ENCODE peak calls at places on chromosomes 16 and 17, in five cellular contexts. One of them, this sample, is unnamed. For H3K4me1, the result is how much of the 10 kb centered on the place peaks cover.

GRCh38 chr17:15258113-15258512 is 7.0 kb downstream of the PMP22 start:
- DNase-seq in CD8-positive, alpha-beta T cell: no peak
- DNase-seq in uterus: no peak
- DNase-seq in Peyer's patch: no peak
- DNase-seq in PC-9: no peak
- DNase-seq in this sample: no peak

GRCh38 chr17:49968380-49969133 is 433 bp upstream of the DLX4 start:
- DNase-seq in CD8-positive, alpha-beta T cell: peak
- DNase-seq in uterus: peak
- DNase-seq in Peyer's patch: peak
- DNase-seq in PC-9: peak
- DNase-seq in this sample: peak

GRCh38 chr17:50817142-50817751 is 18.1 kb upstream of the WFIKKN2 start:
- DNase-seq in CD8-positive, alpha-beta T cell: peak
- DNase-seq in uterus: peak
- DNase-seq in Peyer's patch: peak
- DNase-seq in PC-9: peak
- DNase-seq in this sample: no peak

GRCh38 chr17:68455756-68456528 is 1.4 kb downstream of the WIPI1 start:
- DNase-seq in CD8-positive, alpha-beta T cell: no peak
- DNase-seq in uterus: no peak
- DNase-seq in Peyer's patch: no peak
- DNase-seq in PC-9: peak
- DNase-seq in this sample: no peak

GRCh38 chr16:11254913-11255736 is 879 bp downstream of the SOCS1 start:
- DNase-seq in CD8-positive, alpha-beta T cell: peak
- DNase-seq in uterus: peak
- DNase-seq in Peyer's patch: peak
- DNase-seq in PC-9: peak
- DNase-seq in this sample: no peak

GRCh38 chr17:16934133-16934795 is 37.7 kb downstream of the TNFRSF13B start:
- DNase-seq in CD8-positive, alpha-beta T cell: no peak
- DNase-seq in uterus: no peak
- DNase-seq in Peyer's patch: peak
- DNase-seq in PC-9: no peak
- DNase-seq in this sample: no peak

GRCh38 chr17:56653877-56654276 is 60.4 kb downstream of the NOG start:
- DNase-seq in CD8-positive, alpha-beta T cell: peak
- DNase-seq in uterus: no peak
- DNase-seq in Peyer's patch: no peak
- DNase-seq in PC-9: peak
- DNase-seq in this sample: peak

GRCh38 chr17:41786227-41787020 is at the start of gene JUP:
- DNase-seq in CD8-positive, alpha-beta T cell: peak
- DNase-seq in uterus: peak
- DNase-seq in Peyer's patch: peak
- DNase-seq in PC-9: peak
- DNase-seq in this sample: peak

GRCh38 chr16:11361751-11362742 is 16.8 kb downstream of the RMI2 start:
- DNase-seq in CD8-positive, alpha-beta T cell: no peak
- DNase-seq in uterus: no peak
- DNase-seq in Peyer's patch: peak
- DNase-seq in PC-9: no peak
- DNase-seq in this sample: no peak

GRCh38 chr17:40122466-40122943 is 734 bp downstream of the MSL1 start:
- DNase-seq in CD8-positive, alpha-beta T cell: no peak
- DNase-seq in uterus: peak
- DNase-seq in Peyer's patch: peak
- DNase-seq in PC-9: peak
- DNase-seq in this sample: no peak

GRCh38 chr17:35312790-35313711 is 60.4 kb downstream of the SLFN11 start:
- DNase-seq in CD8-positive, alpha-beta T cell: peak
- DNase-seq in uterus: peak
- DNase-seq in Peyer's patch: peak
- DNase-seq in PC-9: peak
- DNase-seq in this sample: peak

GRCh38 chr17:39548494-39548893 is 59.2 kb downstream of the NEUROD2 start:
- DNase-seq in CD8-positive, alpha-beta T cell: no peak
- DNase-seq in uterus: no peak
- DNase-seq in Peyer's patch: no peak
- DNase-seq in PC-9: no peak
- DNase-seq in this sample: no peak

GRCh38 chr17:73592079-73592415 is 52.2 kb downstream of the SDK2 start:
- DNase-seq in CD8-positive, alpha-beta T cell: no peak
- DNase-seq in uterus: no peak
- DNase-seq in Peyer's patch: no peak
- DNase-seq in PC-9: no peak
- DNase-seq in this sample: no peak

GRCh38 chr17:73594025-73594424 is 50.2 kb downstream of the SDK2 start:
- DNase-seq in CD8-positive, alpha-beta T cell: no peak
- DNase-seq in uterus: no peak
- DNase-seq in Peyer's patch: no peak
- DNase-seq in PC-9: no peak
- DNase-seq in this sample: no peak

GRCh38 chr17:73591278-73592078 is 52.8 kb downstream of the SDK2 start:
- DNase-seq in CD8-positive, alpha-beta T cell: peak
- DNase-seq in uterus: no peak
- DNase-seq in Peyer's patch: peak
- DNase-seq in PC-9: no peak
- DNase-seq in this sample: no peak

GRCh38 chr17:73593249-73593965 is 50.8 kb downstream of the SDK2 start:
- DNase-seq in CD8-positive, alpha-beta T cell: no peak
- DNase-seq in uterus: no peak
- DNase-seq in Peyer's patch: no peak
- DNase-seq in PC-9: no peak
- DNase-seq in this sample: no peak

GRCh38 chr17:73592531-73592961 is 51.7 kb downstream of the SDK2 start:
- DNase-seq in CD8-positive, alpha-beta T cell: no peak
- DNase-seq in uterus: no peak
- DNase-seq in Peyer's patch: no peak
- DNase-seq in PC-9: no peak
- DNase-seq in this sample: no peak
- H3K4me1 ChIP-seq in CD8-positive, alpha-beta T cell: half or more
- H3K4me1 ChIP-seq in uterus: under half
- H3K4me1 ChIP-seq in Peyer's patch: half or more
- H3K4me1 ChIP-seq in PC-9: under half
- H3K4me1 ChIP-seq in this sample: under half

DNA sequence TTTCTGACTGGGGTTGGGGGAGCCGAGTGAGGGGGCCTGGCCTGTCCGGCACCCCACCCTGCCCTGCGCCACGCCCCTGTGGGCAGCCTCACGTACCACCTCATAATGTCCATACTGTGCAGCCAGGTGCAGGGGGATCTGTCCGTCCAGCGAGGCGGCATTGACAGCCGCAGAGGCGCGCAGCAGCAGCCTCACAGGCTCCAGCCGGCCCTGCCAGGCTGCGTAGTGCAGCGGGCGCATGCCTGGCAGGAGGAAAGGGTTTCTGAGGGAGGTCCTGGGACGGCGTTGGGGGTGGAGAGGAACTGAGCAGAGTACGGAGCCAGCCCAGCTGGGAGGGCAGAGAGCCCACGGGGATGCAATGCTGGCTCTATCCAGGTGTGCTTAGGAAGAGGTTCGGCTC is 8.4 kb downstream of the CASKIN2 start:
- DNase-seq in CD8-positive, alpha-beta T cell: no peak
- DNase-seq in uterus: no peak
- DNase-seq in Peyer's patch: no peak
- DNase-seq in PC-9: no peak
- DNase-seq in this sample: no peak
- H3K4me1 ChIP-seq in CD8-positive, alpha-beta T cell: under half
- H3K4me1 ChIP-seq in uterus: under half
- H3K4me1 ChIP-seq in Peyer's patch: under half
- H3K4me1 ChIP-seq in PC-9: under half
- H3K4me1 ChIP-seq in this sample: under half

GRCh38 chr17:850828-851759 is 68.9 kb downstream of the MRM3 start:
- DNase-seq in CD8-positive, alpha-beta T cell: no peak
- DNase-seq in uterus: peak
- DNase-seq in Peyer's patch: no peak
- DNase-seq in PC-9: no peak
- DNase-seq in this sample: no peak
- H3K4me1 ChIP-seq in CD8-positive, alpha-beta T cell: under half
- H3K4me1 ChIP-seq in uterus: under half
- H3K4me1 ChIP-seq in Peyer's patch: under half
- H3K4me1 ChIP-seq in PC-9: under half
- H3K4me1 ChIP-seq in this sample: under half

DNA sequence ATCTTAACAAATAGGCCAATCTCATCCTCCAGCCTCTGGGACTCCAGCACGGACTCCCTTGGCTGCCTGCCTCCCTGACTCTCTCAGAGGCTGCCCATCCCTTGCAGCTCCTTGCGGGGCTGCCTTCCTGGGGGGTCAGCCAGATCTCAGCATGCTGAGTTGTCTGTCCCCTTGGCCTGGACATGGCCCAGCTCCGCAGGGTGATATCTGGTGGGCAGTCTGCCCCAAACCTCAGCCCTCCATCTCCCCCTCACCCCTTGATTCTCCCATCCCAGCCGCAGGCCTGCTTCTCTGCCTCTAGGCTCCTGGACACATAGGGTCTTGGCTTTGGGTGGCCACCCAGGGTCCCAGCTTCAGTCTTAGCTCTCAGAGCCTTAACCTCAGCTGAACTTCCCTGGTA is 1.5 kb downstream of the MEOX1 start:
- DNase-seq in CD8-positive, alpha-beta T cell: no peak
- DNase-seq in uterus: no peak
- DNase-seq in Peyer's patch: no peak
- DNase-seq in PC-9: no peak
- DNase-seq in this sample: no peak
- H3K4me1 ChIP-seq in CD8-positive, alpha-beta T cell: under half
- H3K4me1 ChIP-seq in uterus: under half
- H3K4me1 ChIP-seq in Peyer's patch: under half
- H3K4me1 ChIP-seq in PC-9: under half
- H3K4me1 ChIP-seq in this sample: under half

GRCh38 chr17:33893192-33893591 is 361.9 kb upstream of the CCL2 start:
- DNase-seq in CD8-positive, alpha-beta T cell: no peak
- DNase-seq in uterus: no peak
- DNase-seq in Peyer's patch: no peak
- DNase-seq in PC-9: no peak
- DNase-seq in this sample: no peak
- H3K4me1 ChIP-seq in CD8-positive, alpha-beta T cell: under half
- H3K4me1 ChIP-seq in uterus: under half
- H3K4me1 ChIP-seq in Peyer's patch: under half
- H3K4me1 ChIP-seq in PC-9: under half
- H3K4me1 ChIP-seq in this sample: under half

DNA sequence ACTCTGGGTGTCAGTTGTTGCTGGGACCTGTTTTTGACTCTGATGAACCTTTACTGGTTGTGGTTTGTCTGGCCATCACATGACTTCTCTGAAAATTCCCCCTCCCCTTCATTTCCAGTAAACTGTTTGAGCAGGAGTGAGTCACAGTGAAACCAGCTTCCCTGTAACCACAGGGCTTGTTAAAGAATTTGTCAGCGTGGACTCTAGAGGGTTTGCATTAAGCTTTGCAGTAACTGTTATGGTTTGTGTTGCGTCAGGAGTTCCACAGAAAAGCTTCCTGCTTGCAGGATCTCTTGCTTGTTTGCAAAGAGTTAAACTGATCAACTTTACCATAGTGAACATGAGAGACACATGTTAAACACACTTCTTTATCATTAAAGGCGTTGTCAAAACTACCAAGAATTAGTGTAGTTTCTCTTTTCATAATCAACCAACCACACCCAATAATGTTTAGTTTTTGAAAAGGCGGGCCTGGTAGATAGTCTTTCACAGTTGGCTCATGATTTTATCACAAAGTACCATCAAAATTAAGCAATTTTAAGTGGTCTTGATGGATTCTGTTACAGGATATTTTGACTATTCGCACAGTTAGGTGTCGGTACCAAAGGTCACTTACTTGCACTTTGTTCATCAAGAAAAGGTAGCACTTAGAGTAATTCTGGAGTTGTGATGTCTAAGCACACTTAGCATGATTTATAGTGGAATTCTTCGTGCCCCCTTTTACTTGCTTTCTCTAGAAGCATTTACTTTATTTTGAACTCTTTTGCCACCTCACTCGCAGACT is 79.3 kb downstream of the VMP1 start:
- DNase-seq in CD8-positive, alpha-beta T cell: peak
- DNase-seq in uterus: peak
- DNase-seq in Peyer's patch: peak
- DNase-seq in PC-9: peak
- DNase-seq in this sample: peak
- H3K4me1 ChIP-seq in CD8-positive, alpha-beta T cell: under half
- H3K4me1 ChIP-seq in uterus: under half
- H3K4me1 ChIP-seq in Peyer's patch: under half
- H3K4me1 ChIP-seq in PC-9: half or more
- H3K4me1 ChIP-seq in this sample: under half

GRCh38 chr17:58383892-58384462 is 32.0 kb upstream of the SUPT4H1 start:
- DNase-seq in CD8-positive, alpha-beta T cell: no peak
- DNase-seq in uterus: no peak
- DNase-seq in Peyer's patch: no peak
- DNase-seq in PC-9: no peak
- DNase-seq in this sample: no peak

GRCh38 chr17:58387834-58388233 is 29.5 kb downstream of the RNF43 start:
- DNase-seq in CD8-positive, alpha-beta T cell: no peak
- DNase-seq in uterus: no peak
- DNase-seq in Peyer's patch: peak
- DNase-seq in PC-9: peak
- DNase-seq in this sample: no peak

GRCh38 chr17:58386708-58387107 is 30.6 kb downstream of the RNF43 start:
- DNase-seq in CD8-positive, alpha-beta T cell: no peak
- DNase-seq in uterus: no peak
- DNase-seq in Peyer's patch: no peak
- DNase-seq in PC-9: no peak
- DNase-seq in this sample: no peak

GRCh38 chr17:58384900-58385299 is 32.4 kb downstream of the RNF43 start:
- DNase-seq in CD8-positive, alpha-beta T cell: no peak
- DNase-seq in uterus: no peak
- DNase-seq in Peyer's patch: no peak
- DNase-seq in PC-9: no peak
- DNase-seq in this sample: no peak

DNA sequence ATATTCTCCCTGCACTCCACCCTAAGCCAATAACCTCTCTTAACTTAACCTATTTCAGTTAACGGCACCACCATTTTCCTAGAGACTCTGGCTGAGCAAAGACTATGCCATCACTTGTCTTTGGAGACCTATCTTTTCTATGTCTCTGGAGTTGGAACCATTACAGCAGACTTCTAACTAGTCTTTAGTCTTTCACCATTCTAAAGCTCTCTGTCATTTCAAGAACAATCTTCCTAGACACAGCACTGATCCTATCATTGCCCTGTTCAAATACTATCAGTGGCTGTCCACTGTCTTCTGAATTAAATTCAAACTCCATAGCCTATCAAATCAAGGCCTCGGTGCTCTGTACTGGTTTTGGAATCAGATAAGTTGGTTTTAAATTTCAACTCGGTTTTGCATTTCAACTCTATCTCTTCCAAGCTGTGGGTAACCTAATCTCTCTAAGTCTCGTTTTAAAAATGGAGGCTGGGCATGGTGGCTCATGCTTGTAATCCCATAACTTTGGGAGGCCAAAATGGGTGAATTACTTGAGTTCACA is 31.9 kb downstream of the RNF43 start:
- DNase-seq in CD8-positive, alpha-beta T cell: no peak
- DNase-seq in uterus: no peak
- DNase-seq in Peyer's patch: no peak
- DNase-seq in PC-9: no peak
- DNase-seq in this sample: no peak
- H3K4me1 ChIP-seq in CD8-positive, alpha-beta T cell: under half
- H3K4me1 ChIP-seq in uterus: under half
- H3K4me1 ChIP-seq in Peyer's patch: under half
- H3K4me1 ChIP-seq in PC-9: under half
- H3K4me1 ChIP-seq in this sample: under half

GRCh38 chr16:30783280-30784109 is 3.5 kb downstream of the ZNF629 start:
- DNase-seq in CD8-positive, alpha-beta T cell: no peak
- DNase-seq in uterus: no peak
- DNase-seq in Peyer's patch: no peak
- DNase-seq in PC-9: no peak
- DNase-seq in this sample: no peak
- H3K4me1 ChIP-seq in CD8-positive, alpha-beta T cell: under half
- H3K4me1 ChIP-seq in uterus: under half
- H3K4me1 ChIP-seq in Peyer's patch: under half
- H3K4me1 ChIP-seq in PC-9: under half
- H3K4me1 ChIP-seq in this sample: under half